ENCODE peak calls at places on chromosomes 3 and 15, in eight cellular contexts. L is stimulated activated CD4-positive, alpha-beta T cell treated with anti-CD3 and anti-CD28 coated beads, Interleukin-1b, Interleukin-23, amount 100 ng/mL, for 24 hours; F is neural progenitor cell; I is lung microvascular endothelial cell; X is left colon; Z is T-helper 17 cell; G is fibroblast of lung; O is dorsolateral prefrontal cortex. A is an unnamed sample.

GRCh38 chr3:60192297-60193114 is 1058.7 kb downstream of the FHIT start:
- DNase-seq in O (no peak), Z (no peak), I (no peak), X (no peak), L (no peak), F (no peak), G (no peak), A (no peak)

GRCh38 chr3:149356044-149356592 is 21.3 kb downstream of the TM4SF1 start:
- DNase-seq in X (no peak), O (no peak), F (no peak), L (no peak), Z (no peak), I (no peak), G (peak), A (no peak)

GRCh38 chr3:64161481-64161952 is 63.7 kb downstream of the PRICKLE2 start:
- DNase-seq in O (no peak), X (no peak), F (no peak), I (no peak), G (peak), L (no peak), Z (no peak), A (peak)

GRCh38 chr15:47484119-47484518 is 233.2 kb upstream of the SEMA6D start:
- DNase-seq in I (peak), Z (no peak), G (peak), L (no peak), F (no peak), O (no peak), X (no peak), A (no peak)

GRCh38 chr3:146275476-146275875 is 24.6 kb upstream of the PLSCR4 start:
- DNase-seq in Z (no peak), L (no peak), O (no peak), I (no peak), F (no peak), X (no peak), G (no peak), A (no peak)

GRCh38 chr3:179902061-179902460 is 134.7 kb downstream of the PEX5L start:
- DNase-seq in F (no peak), G (no peak), X (no peak), I (no peak), L (no peak), O (no peak), Z (no peak), A (no peak)

GRCh38 chr3:184896336-184896735 is 84.4 kb downstream of the VPS8 start:
- DNase-seq in F (no peak), X (no peak), G (no peak), Z (no peak), O (no peak), L (no peak), I (no peak), A (no peak)

GRCh38 chr3:158731938-158732855 is at the start of gene RARRES1:
- DNase-seq in L (peak), G (peak), O (no peak), F (peak), X (peak), Z (no peak), I (peak), A (peak)

GRCh38 chr15:58014040-58014439 is 51.5 kb downstream of the ALDH1A2 start:
- DNase-seq in I (no peak), F (no peak), Z (no peak), G (no peak), X (no peak), O (no peak), L (no peak), A (no peak)

GRCh38 chr3:124557433-124558232 is 172.6 kb upstream of the UMPS start:
- DNase-seq in F (no peak), X (no peak), I (peak), G (peak), Z (no peak), L (no peak), O (no peak), A (peak)

GRCh38 chr3:8201886-8202285 is 299.7 kb upstream of the LMCD1 start:
- DNase-seq in O (no peak), X (no peak), Z (no peak), I (no peak), L (no peak), G (peak), F (peak), A (no peak)

GRCh38 chr3:170528731-170529130 is 57.1 kb downstream of the SLC7A14 start:
- DNase-seq in Z (no peak), I (no peak), O (no peak), F (no peak), G (no peak), X (no peak), L (no peak), A (no peak)

GRCh38 chr3:67325231-67325630 is 327.1 kb downstream of the KBTBD8 start:
- DNase-seq in O (no peak), X (no peak), I (no peak), G (no peak), Z (no peak), L (no peak), F (no peak), A (no peak)

A was measured in adipocyte.